ENCODE peak calls at places on chromosomes 5 and 9, in ten cellular contexts. E is upper lobe of left lung, S is NB4, D is stomach, K is uterus, V is GM12878, R is sigmoid colon, L is H54, W is HCT116, O is vagina. A is an unnamed sample.

GRCh38 chr9:114532561-114533237 is 27.4 kb upstream of the WHRN start:
- DNase-seq in E (no peak), S (no peak), D (no peak), K (no peak), V (no peak), R (no peak), L (no peak), W (no peak), O (no peak), A (no peak)

GRCh38 chr5:21236896-21237830 is 1249.2 kb upstream of the CDH18 start:
- DNase-seq in E (no peak), S (no peak), D (no peak), K (no peak), V (no peak), R (no peak), L (no peak), W (no peak), O (no peak), A (no peak)

GRCh38 chr9:111661802-111662491 is 542 bp downstream of the GNG10 start:
- DNase-seq in E (peak; percentile 37), S (peak; percentile 40), D (peak; percentile 30), K (peak; percentile 39), V (no peak), R (peak; percentile 65), L (peak; percentile 52), W (no peak), O (no peak), A (peak; percentile 37)

GRCh38 chr5:179265529-179266290 is 79.6 kb downstream of the ADAMTS2 start:
- DNase-seq in E (peak; percentile 74), S (no peak), D (peak; percentile 62), K (peak; percentile 98), V (no peak), R (peak; percentile 99), L (peak; percentile 98), W (no peak), O (peak; percentile 95), A (no peak)

GRCh38 chr9:124741681-124742080 is 29.4 kb downstream of the NR6A1 start:
- DNase-seq in E (no peak), S (no peak), D (no peak), K (no peak), V (no peak), R (no peak), L (no peak), W (no peak), O (no peak), A (no peak)

GRCh38 chr5:56763711-56764466 is 51.5 kb upstream of the MAP3K1 start:
- DNase-seq in E (no peak), S (peak; percentile 99), D (no peak), K (no peak), V (no peak), R (no peak), L (no peak), W (no peak), O (no peak), A (no peak)

GRCh38 chr5:94850960-94851359 is 232.5 kb downstream of the SLF1 start:
- DNase-seq in E (no peak), S (no peak), D (no peak), K (no peak), V (no peak), R (no peak), L (no peak), W (no peak), O (no peak), A (no peak)

GRCh38 chr5:171269717-171270116 is 39.3 kb upstream of the TLX3 start:
- DNase-seq in E (no peak), S (no peak), D (no peak), K (no peak), V (no peak), R (no peak), L (no peak), W (peak; percentile 6), O (no peak), A (no peak)

GRCh38 chr5:147245381-147246055 is 10.7 kb downstream of the STK32A start:
- DNase-seq in E (no peak), S (no peak), D (no peak), K (no peak), V (no peak), R (no peak), L (no peak), W (no peak), O (no peak), A (no peak)

GRCh38 chr5:7320641-7321170 is 75.2 kb upstream of the ADCY2 start:
- DNase-seq in E (no peak), S (no peak), D (no peak), K (no peak), V (no peak), R (no peak), L (no peak), W (no peak), O (no peak), A (no peak)

DNA sequence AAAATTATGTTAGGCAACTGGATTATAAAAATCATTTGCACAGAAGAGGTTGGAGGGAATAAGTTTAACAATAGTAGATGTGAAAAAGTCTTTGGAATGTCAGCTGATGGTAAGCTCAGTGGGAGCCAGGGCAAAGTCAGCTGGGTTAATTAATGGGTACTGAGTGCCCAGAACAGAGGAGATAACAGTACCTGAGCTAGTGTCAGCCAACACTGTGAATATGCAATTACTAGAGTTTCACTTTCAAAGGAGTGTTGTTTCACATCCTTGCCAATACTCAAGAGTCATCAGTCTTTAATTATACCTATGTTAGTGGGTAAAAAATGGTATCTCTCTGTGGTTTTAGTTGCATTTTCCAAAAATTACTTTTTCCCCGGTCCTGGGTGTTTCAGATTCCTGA is 135.1 kb downstream of the KIF4B start:
- DNase-seq in E (no peak), S (no peak), D (no peak), K (no peak), V (no peak), R (no peak), L (no peak), W (no peak), O (no peak), A (no peak)
- TF ChIP-seq POLR2A in E (no peak), S (no peak), D (no peak), K (no peak), V (no peak), R (no peak), L (no peak), W (no peak), O (no peak), A (no peak)

GRCh38 chr5:79514391-79515105 is 614 bp upstream of the HOMER1 start:
- DNase-seq in E (peak; percentile 89), S (peak; percentile 96), D (peak; percentile 92), K (peak; percentile 92), V (peak; percentile 78), R (peak; percentile 97), L (peak; percentile 85), W (peak; percentile 91), O (peak; percentile 98), A (peak; percentile 68)
- TF ChIP-seq POLR2A in E (peak; percentile 43), S (peak; percentile 34), D (no peak), K (peak; percentile 87), V (peak; percentile 97), R (peak; percentile 76), L (peak; percentile 60), W (peak; percentile 91), O (peak; percentile 76), A (peak; percentile 94)

GRCh38 chr9:91193658-91194391 is 167.9 kb downstream of the AUH start:
- DNase-seq in E (peak; percentile 89), S (peak; percentile 96), D (peak; percentile 93), K (peak; percentile 83), V (no peak), R (peak; percentile 94), L (peak; percentile 66), W (peak; percentile 64), O (no peak), A (peak; percentile 54)

GRCh38 chr9:91195372-91196012 is 166.2 kb downstream of the AUH start:
- DNase-seq in E (no peak), S (no peak), D (no peak), K (no peak), V (no peak), R (no peak), L (no peak), W (no peak), O (no peak), A (no peak)

GRCh38 chr9:91191443-91192378 is 170.0 kb downstream of the AUH start:
- DNase-seq in E (no peak), S (no peak), D (no peak), K (no peak), V (no peak), R (no peak), L (no peak), W (no peak), O (no peak), A (no peak)

GRCh38 chr9:91192379-91192775 is 169.3 kb downstream of the AUH start:
- DNase-seq in E (no peak), S (no peak), D (no peak), K (peak; percentile 49), V (no peak), R (no peak), L (no peak), W (no peak), O (no peak), A (no peak)

DNA sequence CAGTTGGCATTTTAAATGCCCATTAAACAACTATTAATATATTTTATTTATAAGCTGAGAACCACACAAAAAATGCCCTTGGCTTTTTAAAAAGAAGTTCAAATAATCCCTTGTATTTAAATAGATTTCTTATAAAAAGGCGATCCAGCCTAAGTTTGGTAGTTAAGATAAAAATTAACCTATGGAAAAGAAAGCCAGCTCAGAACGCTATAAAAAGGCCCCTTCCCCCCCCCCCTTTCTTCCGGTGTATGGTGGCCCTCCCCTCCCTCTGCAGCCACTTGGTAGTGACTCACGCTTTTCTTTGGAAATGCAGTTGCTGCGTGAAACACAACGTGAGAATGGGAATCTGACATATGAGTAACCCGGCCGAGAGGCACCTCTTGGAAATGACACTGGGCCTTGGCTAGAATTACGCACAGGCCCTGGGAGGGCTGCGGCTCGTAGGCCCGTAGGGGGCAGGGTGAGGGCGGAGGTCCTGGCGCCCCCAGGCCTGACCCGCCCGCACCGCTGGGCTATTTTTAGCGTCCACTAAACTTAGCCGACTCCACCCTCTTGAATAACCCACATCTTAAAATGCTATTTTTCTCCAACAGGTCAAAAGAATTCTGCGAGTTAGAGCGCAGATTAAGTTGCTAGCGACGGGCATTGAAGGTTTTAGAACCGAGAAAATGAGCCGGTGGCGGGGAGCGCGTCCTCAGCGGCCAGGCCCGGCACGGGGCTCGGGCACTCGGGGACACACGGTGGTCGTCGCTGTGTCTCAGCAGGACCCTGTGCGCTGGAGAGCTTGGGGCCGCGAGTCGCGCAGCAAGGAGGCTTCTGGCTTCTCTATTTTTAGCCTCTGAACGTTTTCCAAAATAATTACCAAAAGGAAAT is 168.7 kb downstream of the AUH start:
- DNase-seq in E (peak; percentile 93), S (peak; percentile 96), D (peak; percentile 74), K (peak; percentile 88), V (no peak), R (peak; percentile 96), L (peak; percentile 96), W (peak; percentile 97), O (no peak), A (no peak)
- TF ChIP-seq POLR2A in E (no peak), S (no peak), D (no peak), K (no peak), V (no peak), R (no peak), L (peak; percentile 16), W (no peak), O (no peak), A (no peak)

GRCh38 chr5:177455036-177455660 is 8.5 kb downstream of the PRR7 start:
- DNase-seq in E (peak; percentile 85), S (peak; percentile 87), D (peak; percentile 90), K (peak; percentile 80), V (no peak), R (peak; percentile 90), L (no peak), W (peak; percentile 76), O (no peak), A (peak; percentile 90)
- TF ChIP-seq POLR2A in E (no peak), S (peak; percentile 55), D (no peak), K (no peak), V (no peak), R (no peak), L (no peak), W (no peak), O (no peak), A (peak; percentile 43)